ENCODE peak calls at places on chromosomes 2 and 18, in four cellular contexts. One of them, this sample, is unnamed.

GRCh38 chr18:57423821-57424220 is 11.4 kb upstream of the ONECUT2 start:
- DNase-seq in hippocampal formation: no peak
- DNase-seq in HCEC 1CT: no peak
- DNase-seq in GM10248: no peak
- DNase-seq in this sample: no peak

GRCh38 chr2:169818241-169818640 is 6.5 kb downstream of the METTL5 start:
- DNase-seq in GM10248: no peak
- DNase-seq in hippocampal formation: no peak
- DNase-seq in HCEC 1CT: no peak
- DNase-seq in this sample: no peak

GRCh38 chr2:60439219-60439974 is 114.1 kb downstream of the BCL11A start:
- DNase-seq in hippocampal formation: peak
- DNase-seq in HCEC 1CT: no peak
- DNase-seq in GM10248: peak
- DNase-seq in this sample: no peak

GRCh38 chr2:60519259-60519863 is 34.1 kb downstream of the BCL11A start:
- DNase-seq in HCEC 1CT: no peak
- DNase-seq in hippocampal formation: no peak
- DNase-seq in GM10248: no peak
- DNase-seq in this sample: no peak

GRCh38 chr18:74264303-74265020 is 27.3 kb downstream of the CYB5A start:
- DNase-seq in HCEC 1CT: no peak
- DNase-seq in GM10248: peak
- DNase-seq in hippocampal formation: no peak
- DNase-seq in this sample: no peak

GRCh38 chr2:1674276-1674675 is 70.0 kb downstream of the PXDN start:
- DNase-seq in HCEC 1CT: no peak
- DNase-seq in GM10248: no peak
- DNase-seq in hippocampal formation: no peak
- DNase-seq in this sample: no peak

GRCh38 chr2:88074854-88075292 is 7.2 kb downstream of the SMYD1 start:
- DNase-seq in hippocampal formation: no peak
- DNase-seq in GM10248: no peak
- DNase-seq in HCEC 1CT: peak
- DNase-seq in this sample: no peak

GRCh38 chr2:166468124-166469024 is 25.7 kb downstream of the SCN7A start:
- DNase-seq in hippocampal formation: no peak
- DNase-seq in HCEC 1CT: peak
- DNase-seq in GM10248: no peak
- DNase-seq in this sample: no peak

GRCh38 chr2:95377216-95377530 is 25.3 kb upstream of the FAHD2A start:
- DNase-seq in hippocampal formation: no peak
- DNase-seq in GM10248: no peak
- DNase-seq in HCEC 1CT: no peak
- DNase-seq in this sample: no peak

GRCh38 chr18:63236990-63237389 is 82.6 kb downstream of the BCL2 start:
- DNase-seq in HCEC 1CT: no peak
- DNase-seq in GM10248: no peak
- DNase-seq in hippocampal formation: no peak
- DNase-seq in this sample: no peak

GRCh38 chr2:36322108-36322507 is 33.5 kb upstream of the CRIM1 start:
- DNase-seq in HCEC 1CT: peak
- DNase-seq in GM10248: no peak
- DNase-seq in hippocampal formation: no peak
- DNase-seq in this sample: no peak

GRCh38 chr2:7239078-7239477 is 321.9 kb downstream of the RNF144A start:
- DNase-seq in HCEC 1CT: no peak
- DNase-seq in GM10248: no peak
- DNase-seq in hippocampal formation: no peak
- DNase-seq in this sample: no peak

GRCh38 chr2:6941299-6942046 is 24.3 kb downstream of the RNF144A start:
- DNase-seq in hippocampal formation: no peak
- DNase-seq in HCEC 1CT: no peak
- DNase-seq in GM10248: no peak
- DNase-seq in this sample: no peak

This sample was measured in T-helper 2 cell treated with Interferon-gamma antibody and Interleukin-4, amounts not matched to agents 5 μg/mL and 100 μg/mL, for 36 hours.